ENCODE peak calls at places on chromosomes 6 and 20, in four cellular contexts. F is psoas muscle, H is hepatocyte, W is fibroblast of lung. P is an unnamed sample.

GRCh38 chr6:84740385-84740784 is 24.0 kb downstream of the TBX18 start:
- DNase-seq in W (no peak), H (no peak), F (no peak), P (no peak)

GRCh38 chr6:23663652-23664051 is 462.4 kb upstream of the NRSN1 start:
- DNase-seq in W (no peak), F (no peak), H (no peak), P (no peak)

GRCh38 chr6:136723780-136724179 is 68.5 kb downstream of the MAP3K5 start:
- DNase-seq in F (no peak), W (peak; percentile 32), H (no peak), P (no peak)

GRCh38 chr6:22056398-22056797 is 240.4 kb downstream of the PRL start:
- DNase-seq in H (no peak), F (no peak), W (no peak), P (no peak)

GRCh38 chr20:63520594-63520938 is at the start of gene PPDPF:
- DNase-seq in F (peak; percentile 91), W (peak; percentile 67), H (peak; percentile 95), P (peak; percentile 100)

GRCh38 chr6:64815718-64816117 is 891.3 kb downstream of the EYS start:
- DNase-seq in W (no peak), H (peak; percentile 10), F (no peak), P (no peak)

GRCh38 chr6:98054453-98054852 is 771.4 kb upstream of the MMS22L start:
- DNase-seq in H (peak; percentile 18), W (peak; percentile 39), F (no peak), P (no peak)

GRCh38 chr6:82040405-82041221 is 206.9 kb downstream of the IBTK start:
- DNase-seq in H (peak; percentile 78), F (no peak), W (peak; percentile 48), P (peak; percentile 40)

GRCh38 chr6:118764766-118765165 is 113.4 kb upstream of the CEP85L start:
- DNase-seq in W (no peak), F (no peak), H (no peak), P (no peak)

GRCh38 chr6:169165031-169165430 is 88.6 kb downstream of the THBS2 start:
- DNase-seq in W (peak; percentile 10), F (no peak), H (no peak), P (no peak)

GRCh38 chr20:60598528-60598927 is 640.3 kb downstream of the CDH26 start:
- DNase-seq in H (no peak), W (no peak), F (no peak), P (no peak)

GRCh38 chr6:41757931-41758640 is 10.9 kb upstream of the PGC start:
- DNase-seq in F (no peak), H (no peak), W (peak; percentile 48), P (no peak)

GRCh38 chr6:50795574-50795973 is 23.1 kb upstream of the TFAP2B start:
- DNase-seq in F (no peak), W (no peak), H (no peak), P (no peak)

GRCh38 chr6:16344756-16345155 is 106.4 kb downstream of the GMPR start:
- DNase-seq in H (peak; percentile 52), F (no peak), W (peak; percentile 79), P (no peak)

GRCh38 chr20:43558412-43559146 is at the start of gene SGK2:
- DNase-seq in H (peak; percentile 83), F (no peak), W (peak; percentile 67), P (no peak)

GRCh38 chr6:113858067-113858604 is 991 bp downstream of the MARCKS start:
- DNase-seq in W (peak; percentile 53), H (peak; percentile 68), F (peak; percentile 57), P (peak; percentile 41)

GRCh38 chr6:46090115-46091079 is 39.4 kb upstream of the ENPP4 start:
- DNase-seq in H (peak; percentile 81), W (peak; percentile 40), F (peak; percentile 69), P (peak; percentile 63)

GRCh38 chr20:34798871-34799270 is 26.6 kb downstream of the NCOA6 start:
- DNase-seq in H (no peak), F (no peak), W (no peak), P (no peak)

GRCh38 chr6:159279790-159280277 is 110.6 kb downstream of the FNDC1 start:
- DNase-seq in F (no peak), W (peak; percentile 46), H (no peak), P (peak; percentile 65)

GRCh38 chr6:27867051-27867940 is 44.9 kb downstream of the OR2B2 start:
- DNase-seq in W (peak; percentile 72), F (peak; percentile 71), H (peak; percentile 83), P (peak; percentile 82)

GRCh38 chr6:97077380-97077779 is 152.9 kb downstream of the KLHL32 start:
- DNase-seq in H (no peak), W (no peak), F (no peak), P (no peak)

GRCh38 chr6:22062807-22063408 is 233.9 kb downstream of the PRL start:
- DNase-seq in F (no peak), W (no peak), H (no peak), P (no peak)

GRCh38 chr6:101226677-101227135 is 166.8 kb upstream of the GRIK2 start:
- DNase-seq in W (peak; percentile 3), F (no peak), H (peak; percentile 39), P (peak; percentile 17)

GRCh38 chr6:46510656-46511055 is 19.4 kb upstream of the RCAN2 start:
- DNase-seq in W (peak; percentile 41), H (no peak), F (no peak), P (no peak)

DNA sequence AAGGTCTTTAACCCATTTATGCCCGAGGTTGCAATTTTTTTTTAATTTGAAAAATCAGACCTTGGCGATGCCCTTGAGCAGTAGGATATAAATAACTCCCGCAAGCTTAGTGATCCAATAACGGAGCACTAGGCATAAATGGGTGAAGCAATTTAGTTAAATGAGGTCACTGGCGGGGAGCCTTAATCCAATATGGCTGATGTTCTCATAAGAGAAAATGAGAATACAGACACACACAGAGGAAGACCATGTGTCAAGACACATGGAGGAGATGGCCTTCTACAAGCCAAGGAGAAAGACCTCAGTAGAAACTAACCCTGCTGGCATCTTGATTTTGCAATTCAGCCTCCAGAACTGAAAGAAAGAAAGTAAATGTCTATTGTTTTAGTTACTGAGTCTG is 735 bp downstream of the SIRPG start:
- DNase-seq in F (no peak), W (no peak), H (no peak), P (no peak)
- H3K27ac ChIP-seq in F (no peak overlapping the region), W (no peak overlapping the region), H (no peak overlapping the region), P (no peak overlapping the region)

GRCh38 chr20:49602370-49603208 is 34.7 kb upstream of the PTGIS start:
- DNase-seq in W (no peak), H (no peak), F (peak; percentile 53), P (no peak)

GRCh38 chr20:49607568-49607967 is 39.6 kb upstream of the PTGIS start:
- DNase-seq in H (no peak), F (no peak), W (no peak), P (no peak)

GRCh38 chr20:49601153-49601924 is 33.4 kb upstream of the PTGIS start:
- DNase-seq in W (no peak), F (no peak), H (no peak), P (no peak)

GRCh38 chr20:49599746-49600113 is 31.8 kb upstream of the PTGIS start:
- DNase-seq in H (no peak), W (no peak), F (no peak), P (no peak)

GRCh38 chr20:49603209-49603627 is 35.3 kb upstream of the PTGIS start:
- DNase-seq in H (peak; percentile 59), F (peak; percentile 67), W (peak; percentile 56), P (no peak)
- TF ChIP-seq CTCF in H (peak; percentile 43), F (peak; percentile 15), W (peak; percentile 52), P (no peak)

GRCh38 chr6:89412071-89413005 is at the start of gene RRAGD:
- DNase-seq in W (no peak), H (peak; percentile 87), F (peak; percentile 88), P (no peak)
- H3K27ac ChIP-seq in W (no peak within 1 kb of the TSS), H (peak within 1 kb of the TSS; percentile 86), F (peak within 1 kb of the TSS; percentile 99), P (no peak within 1 kb of the TSS)

GRCh38 chr6:89944826-89945407 is 50.6 kb downstream of the GJA10 start:
- DNase-seq in F (no peak), W (peak; percentile 14), H (no peak), P (no peak)
- TF ChIP-seq CTCF in F (peak; percentile 40), W (peak; percentile 46), H (peak; percentile 48), P (peak; percentile 23)

GRCh38 chr6:2296781-2297180 is 51.4 kb upstream of the GMDS start:
- DNase-seq in F (no peak), W (no peak), H (no peak), P (no peak)
- H3K27ac ChIP-seq in F (no peak overlapping the region), W (no peak overlapping the region), H (no peak overlapping the region), P (no peak overlapping the region)

GRCh38 chr6:166346995-166347394 is 4.7 kb upstream of the SFT2D1 start:
- DNase-seq in H (no peak), F (no peak), W (no peak), P (no peak)
- TF ChIP-seq CTCF in H (no peak), F (no peak), W (no peak), P (no peak)

GRCh38 chr6:71346034-71346680 is 57.5 kb downstream of the OGFRL1 start:
- DNase-seq in W (no peak), H (no peak), F (no peak), P (no peak)

GRCh38 chr6:71347119-71347518 is 58.5 kb downstream of the OGFRL1 start:
- DNase-seq in F (no peak), W (no peak), H (no peak), P (no peak)

GRCh38 chr6:71349976-71350615 is 61.5 kb downstream of the OGFRL1 start:
- DNase-seq in F (no peak), H (no peak), W (peak; percentile 76), P (no peak)

GRCh38 chr6:71349395-71349794 is 60.8 kb downstream of the OGFRL1 start:
- DNase-seq in F (no peak), W (peak; percentile 37), H (peak; percentile 17), P (peak; percentile 33)

GRCh38 chr6:71351190-71351589 is 62.6 kb downstream of the OGFRL1 start:
- DNase-seq in H (peak; percentile 25), W (no peak), F (no peak), P (no peak)
- H3K27ac ChIP-seq in H (no peak overlapping the region), W (peak overlapping the region; percentile 73), F (no peak overlapping the region), P (no peak overlapping the region)

DNA sequence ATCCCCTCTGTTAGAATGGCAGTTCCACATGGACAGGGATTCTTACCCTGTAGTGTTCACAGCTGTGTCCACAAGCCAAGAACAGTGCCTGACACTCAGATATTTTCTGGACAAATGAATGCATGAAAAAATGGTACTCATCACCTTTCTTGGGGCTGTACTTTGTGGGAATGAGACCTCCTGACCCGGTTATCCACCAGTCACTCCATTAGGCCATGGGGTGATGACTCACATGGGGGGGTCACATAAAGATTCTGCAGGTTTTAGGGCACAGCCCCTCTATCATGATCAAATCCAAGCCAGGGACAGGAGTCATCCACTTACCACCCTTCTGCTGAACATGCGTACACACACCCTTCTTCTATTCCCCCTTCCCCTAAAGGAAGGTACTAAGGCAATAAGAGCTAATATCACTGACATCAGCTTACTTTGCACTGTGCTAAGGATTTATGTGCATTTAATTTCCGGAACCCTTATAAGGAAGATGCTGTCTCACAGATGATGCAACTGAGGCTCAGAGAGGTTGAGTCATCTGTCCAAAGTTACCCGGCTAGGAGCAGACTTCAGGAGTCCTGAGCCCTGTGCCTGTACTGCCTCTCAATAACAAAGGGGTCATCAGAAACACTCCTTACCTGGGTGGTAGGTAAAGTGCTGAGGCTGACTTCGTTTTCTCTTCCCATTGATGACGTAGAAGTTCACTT is 107.8 kb downstream of the NFATC2 start:
- DNase-seq in W (peak; percentile 75), F (no peak), H (no peak), P (peak; percentile 89)
- TF ChIP-seq CTCF in W (no peak), F (no peak), H (no peak), P (no peak)

P was measured in RWPE1.